ENCODE peak calls at places on chromosomes 16 and 17, in ten cellular contexts. One of them, this sample, is unnamed.

GRCh38 chr17:38715216-38715943 is 10.3 kb downstream of the MLLT6 start:
- DNase-seq in stomach: no peak
- DNase-seq in ovary: no peak
- DNase-seq in heart left ventricle: no peak
- DNase-seq in mammary epithelial cell: no peak
- DNase-seq in CD4-positive, alpha-beta T cell: no peak
- DNase-seq in activated B cell treated with CpG ODN at 0.5 μM for 24 hours: no peak
- DNase-seq in colonic mucosa: no peak
- DNase-seq in upper lobe of left lung: no peak
- DNase-seq in cardiac muscle cell: no peak
- DNase-seq in this sample: no peak

GRCh38 chr17:6830383-6830986 is 1.0 kb downstream of the TEKT1 start:
- DNase-seq in upper lobe of left lung: no peak
- DNase-seq in mammary epithelial cell: no peak
- DNase-seq in cardiac muscle cell: no peak
- DNase-seq in CD4-positive, alpha-beta T cell: no peak
- DNase-seq in heart left ventricle: no peak
- DNase-seq in colonic mucosa: no peak
- DNase-seq in stomach: no peak
- DNase-seq in activated B cell treated with CpG ODN at 0.5 μM for 24 hours: no peak
- DNase-seq in ovary: no peak
- DNase-seq in this sample: no peak

GRCh38 chr17:39705786-39706348 is 6.0 kb downstream of the ERBB2 start:
- DNase-seq in mammary epithelial cell: peak
- DNase-seq in colonic mucosa: peak
- DNase-seq in activated B cell treated with CpG ODN at 0.5 μM for 24 hours: no peak
- DNase-seq in stomach: peak
- DNase-seq in CD4-positive, alpha-beta T cell: no peak
- DNase-seq in cardiac muscle cell: no peak
- DNase-seq in upper lobe of left lung: peak
- DNase-seq in ovary: no peak
- DNase-seq in heart left ventricle: peak
- DNase-seq in this sample: no peak

GRCh38 chr17:79915850-79916430 is 76.7 kb upstream of the CBX4 start:
- DNase-seq in mammary epithelial cell: peak
- DNase-seq in CD4-positive, alpha-beta T cell: no peak
- DNase-seq in heart left ventricle: peak
- DNase-seq in ovary: no peak
- DNase-seq in activated B cell treated with CpG ODN at 0.5 μM for 24 hours: no peak
- DNase-seq in upper lobe of left lung: peak
- DNase-seq in stomach: peak
- DNase-seq in colonic mucosa: peak
- DNase-seq in cardiac muscle cell: peak
- DNase-seq in this sample: no peak

GRCh38 chr16:73025506-73026131 is 22.3 kb downstream of the ZFHX3 start:
- DNase-seq in cardiac muscle cell: peak
- DNase-seq in mammary epithelial cell: no peak
- DNase-seq in ovary: no peak
- DNase-seq in activated B cell treated with CpG ODN at 0.5 μM for 24 hours: no peak
- DNase-seq in CD4-positive, alpha-beta T cell: no peak
- DNase-seq in stomach: no peak
- DNase-seq in upper lobe of left lung: no peak
- DNase-seq in colonic mucosa: no peak
- DNase-seq in heart left ventricle: no peak
- DNase-seq in this sample: no peak

GRCh38 chr17:28020515-28020914 is 22.0 kb upstream of the NLK start:
- DNase-seq in mammary epithelial cell: no peak
- DNase-seq in CD4-positive, alpha-beta T cell: no peak
- DNase-seq in stomach: no peak
- DNase-seq in heart left ventricle: no peak
- DNase-seq in cardiac muscle cell: no peak
- DNase-seq in ovary: no peak
- DNase-seq in activated B cell treated with CpG ODN at 0.5 μM for 24 hours: no peak
- DNase-seq in colonic mucosa: no peak
- DNase-seq in upper lobe of left lung: no peak
- DNase-seq in this sample: no peak

GRCh38 chr17:9842057-9842758 is 16.5 kb downstream of the GLP2R start:
- DNase-seq in CD4-positive, alpha-beta T cell: no peak
- DNase-seq in activated B cell treated with CpG ODN at 0.5 μM for 24 hours: no peak
- DNase-seq in colonic mucosa: peak
- DNase-seq in upper lobe of left lung: no peak
- DNase-seq in ovary: peak
- DNase-seq in mammary epithelial cell: no peak
- DNase-seq in heart left ventricle: peak
- DNase-seq in stomach: peak
- DNase-seq in cardiac muscle cell: peak
- DNase-seq in this sample: no peak

GRCh38 chr17:29251969-29252866 is 5.6 kb downstream of the CRYBA1 start:
- DNase-seq in activated B cell treated with CpG ODN at 0.5 μM for 24 hours: no peak
- DNase-seq in cardiac muscle cell: peak
- DNase-seq in upper lobe of left lung: no peak
- DNase-seq in stomach: no peak
- DNase-seq in colonic mucosa: no peak
- DNase-seq in mammary epithelial cell: no peak
- DNase-seq in heart left ventricle: no peak
- DNase-seq in CD4-positive, alpha-beta T cell: no peak
- DNase-seq in ovary: no peak
- DNase-seq in this sample: peak

GRCh38 chr17:81207610-81208581 is 14.9 kb downstream of the CEP131 start:
- DNase-seq in colonic mucosa: no peak
- DNase-seq in CD4-positive, alpha-beta T cell: no peak
- DNase-seq in heart left ventricle: no peak
- DNase-seq in cardiac muscle cell: no peak
- DNase-seq in ovary: no peak
- DNase-seq in upper lobe of left lung: peak
- DNase-seq in activated B cell treated with CpG ODN at 0.5 μM for 24 hours: no peak
- DNase-seq in mammary epithelial cell: no peak
- DNase-seq in stomach: no peak
- DNase-seq in this sample: no peak

GRCh38 chr17:21098934-21099687 is 27.7 kb upstream of the DHRS7B start:
- DNase-seq in ovary: peak
- DNase-seq in activated B cell treated with CpG ODN at 0.5 μM for 24 hours: peak
- DNase-seq in upper lobe of left lung: no peak
- DNase-seq in heart left ventricle: peak
- DNase-seq in CD4-positive, alpha-beta T cell: peak
- DNase-seq in cardiac muscle cell: peak
- DNase-seq in colonic mucosa: peak
- DNase-seq in mammary epithelial cell: peak
- DNase-seq in stomach: peak
- DNase-seq in this sample: peak

GRCh38 chr17:78466786-78467715 is 88.6 kb downstream of the PGS1 start:
- DNase-seq in mammary epithelial cell: no peak
- DNase-seq in CD4-positive, alpha-beta T cell: no peak
- DNase-seq in colonic mucosa: no peak
- DNase-seq in cardiac muscle cell: no peak
- DNase-seq in upper lobe of left lung: no peak
- DNase-seq in ovary: no peak
- DNase-seq in stomach: no peak
- DNase-seq in heart left ventricle: no peak
- DNase-seq in activated B cell treated with CpG ODN at 0.5 μM for 24 hours: no peak
- DNase-seq in this sample: no peak

GRCh38 chr17:30921544-30922196 is at the start of gene ADAP2:
- DNase-seq in activated B cell treated with CpG ODN at 0.5 μM for 24 hours: peak
- DNase-seq in upper lobe of left lung: peak
- DNase-seq in ovary: no peak
- DNase-seq in cardiac muscle cell: peak
- DNase-seq in mammary epithelial cell: peak
- DNase-seq in colonic mucosa: peak
- DNase-seq in heart left ventricle: peak
- DNase-seq in CD4-positive, alpha-beta T cell: no peak
- DNase-seq in stomach: peak
- DNase-seq in this sample: peak

GRCh38 chr17:82866521-82867214 is 26.8 kb upstream of the ZNF750 start:
- DNase-seq in colonic mucosa: no peak
- DNase-seq in heart left ventricle: peak
- DNase-seq in cardiac muscle cell: peak
- DNase-seq in activated B cell treated with CpG ODN at 0.5 μM for 24 hours: no peak
- DNase-seq in upper lobe of left lung: peak
- DNase-seq in stomach: no peak
- DNase-seq in mammary epithelial cell: no peak
- DNase-seq in CD4-positive, alpha-beta T cell: no peak
- DNase-seq in ovary: no peak
- DNase-seq in this sample: no peak

GRCh38 chr17:42159796-42160551 is 5.2 kb upstream of the RAB5C start:
- DNase-seq in ovary: no peak
- DNase-seq in stomach: no peak
- DNase-seq in activated B cell treated with CpG ODN at 0.5 μM for 24 hours: no peak
- DNase-seq in cardiac muscle cell: no peak
- DNase-seq in colonic mucosa: no peak
- DNase-seq in upper lobe of left lung: no peak
- DNase-seq in heart left ventricle: no peak
- DNase-seq in CD4-positive, alpha-beta T cell: no peak
- DNase-seq in mammary epithelial cell: no peak
- DNase-seq in this sample: no peak

GRCh38 chr17:42166196-42166763 is 11.5 kb upstream of the RAB5C start:
- DNase-seq in CD4-positive, alpha-beta T cell: no peak
- DNase-seq in heart left ventricle: no peak
- DNase-seq in cardiac muscle cell: no peak
- DNase-seq in upper lobe of left lung: peak
- DNase-seq in ovary: no peak
- DNase-seq in stomach: no peak
- DNase-seq in activated B cell treated with CpG ODN at 0.5 μM for 24 hours: no peak
- DNase-seq in mammary epithelial cell: no peak
- DNase-seq in colonic mucosa: no peak
- DNase-seq in this sample: no peak

GRCh38 chr17:42165751-42166150 is 11.0 kb upstream of the RAB5C start:
- DNase-seq in activated B cell treated with CpG ODN at 0.5 μM for 24 hours: no peak
- DNase-seq in CD4-positive, alpha-beta T cell: no peak
- DNase-seq in stomach: no peak
- DNase-seq in colonic mucosa: no peak
- DNase-seq in cardiac muscle cell: no peak
- DNase-seq in ovary: no peak
- DNase-seq in mammary epithelial cell: no peak
- DNase-seq in upper lobe of left lung: no peak
- DNase-seq in heart left ventricle: no peak
- DNase-seq in this sample: no peak

GRCh38 chr17:42163696-42164407 is 9.1 kb upstream of the RAB5C start:
- DNase-seq in mammary epithelial cell: no peak
- DNase-seq in activated B cell treated with CpG ODN at 0.5 μM for 24 hours: no peak
- DNase-seq in CD4-positive, alpha-beta T cell: no peak
- DNase-seq in cardiac muscle cell: no peak
- DNase-seq in colonic mucosa: no peak
- DNase-seq in heart left ventricle: no peak
- DNase-seq in ovary: no peak
- DNase-seq in stomach: no peak
- DNase-seq in upper lobe of left lung: no peak
- DNase-seq in this sample: no peak

GRCh38 chr17:42163113-42163512 is 8.3 kb upstream of the RAB5C start:
- DNase-seq in mammary epithelial cell: no peak
- DNase-seq in ovary: no peak
- DNase-seq in CD4-positive, alpha-beta T cell: no peak
- DNase-seq in cardiac muscle cell: no peak
- DNase-seq in stomach: no peak
- DNase-seq in heart left ventricle: no peak
- DNase-seq in upper lobe of left lung: no peak
- DNase-seq in colonic mucosa: peak
- DNase-seq in activated B cell treated with CpG ODN at 0.5 μM for 24 hours: no peak
- DNase-seq in this sample: peak
- TF ChIP-seq CTCF in mammary epithelial cell: peak
- TF ChIP-seq CTCF in ovary: no peak
- TF ChIP-seq CTCF in CD4-positive, alpha-beta T cell: no peak
- TF ChIP-seq CTCF in cardiac muscle cell: peak
- TF ChIP-seq CTCF in stomach: no peak
- TF ChIP-seq CTCF in heart left ventricle: peak
- TF ChIP-seq CTCF in upper lobe of left lung: no peak
- TF ChIP-seq CTCF in colonic mucosa: peak
- TF ChIP-seq CTCF in activated B cell treated with CpG ODN at 0.5 μM for 24 hours: no peak
- TF ChIP-seq CTCF in this sample: peak

DNA sequence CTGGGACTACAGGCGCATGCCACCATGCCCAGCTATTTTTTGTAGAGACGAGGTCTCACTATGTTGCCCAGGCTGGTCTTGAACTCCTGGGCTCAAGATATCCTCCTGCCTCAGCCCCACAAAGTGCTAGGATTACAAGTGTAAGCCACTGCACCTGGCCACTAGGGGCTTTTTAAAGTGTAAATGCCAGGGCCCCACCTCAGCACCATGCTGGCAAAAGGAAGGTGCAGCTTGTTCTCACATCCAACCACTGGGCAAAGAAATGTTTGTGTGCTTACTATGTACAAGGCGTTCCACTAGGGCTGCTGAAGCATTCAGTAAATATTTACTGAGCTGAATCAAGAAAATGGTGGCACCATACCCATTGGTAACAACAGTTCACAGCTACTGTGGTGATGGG is 22.6 kb downstream of the COG1 start:
- DNase-seq in ovary: no peak
- DNase-seq in upper lobe of left lung: no peak
- DNase-seq in heart left ventricle: no peak
- DNase-seq in stomach: no peak
- DNase-seq in mammary epithelial cell: no peak
- DNase-seq in colonic mucosa: no peak
- DNase-seq in CD4-positive, alpha-beta T cell: no peak
- DNase-seq in activated B cell treated with CpG ODN at 0.5 μM for 24 hours: no peak
- DNase-seq in cardiac muscle cell: no peak
- DNase-seq in this sample: no peak
- TF ChIP-seq CTCF in ovary: no peak
- TF ChIP-seq CTCF in upper lobe of left lung: no peak
- TF ChIP-seq CTCF in heart left ventricle: no peak
- TF ChIP-seq CTCF in stomach: no peak
- TF ChIP-seq CTCF in mammary epithelial cell: peak
- TF ChIP-seq CTCF in colonic mucosa: no peak
- TF ChIP-seq CTCF in CD4-positive, alpha-beta T cell: no peak
- TF ChIP-seq CTCF in activated B cell treated with CpG ODN at 0.5 μM for 24 hours: no peak
- TF ChIP-seq CTCF in cardiac muscle cell: no peak
- TF ChIP-seq CTCF in this sample: no peak

GRCh38 chr16:67150058-67150832 is 553 bp downstream of the B3GNT9 start:
- DNase-seq in colonic mucosa: peak
- DNase-seq in upper lobe of left lung: peak
- DNase-seq in ovary: peak
- DNase-seq in activated B cell treated with CpG ODN at 0.5 μM for 24 hours: no peak
- DNase-seq in mammary epithelial cell: no peak
- DNase-seq in cardiac muscle cell: peak
- DNase-seq in CD4-positive, alpha-beta T cell: no peak
- DNase-seq in stomach: no peak
- DNase-seq in heart left ventricle: peak
- DNase-seq in this sample: peak
- TF ChIP-seq CTCF in colonic mucosa: no peak
- TF ChIP-seq CTCF in upper lobe of left lung: no peak
- TF ChIP-seq CTCF in ovary: no peak
- TF ChIP-seq CTCF in activated B cell treated with CpG ODN at 0.5 μM for 24 hours: no peak
- TF ChIP-seq CTCF in mammary epithelial cell: no peak
- TF ChIP-seq CTCF in cardiac muscle cell: peak
- TF ChIP-seq CTCF in CD4-positive, alpha-beta T cell: peak
- TF ChIP-seq CTCF in stomach: no peak
- TF ChIP-seq CTCF in heart left ventricle: no peak
- TF ChIP-seq CTCF in this sample: no peak

DNA sequence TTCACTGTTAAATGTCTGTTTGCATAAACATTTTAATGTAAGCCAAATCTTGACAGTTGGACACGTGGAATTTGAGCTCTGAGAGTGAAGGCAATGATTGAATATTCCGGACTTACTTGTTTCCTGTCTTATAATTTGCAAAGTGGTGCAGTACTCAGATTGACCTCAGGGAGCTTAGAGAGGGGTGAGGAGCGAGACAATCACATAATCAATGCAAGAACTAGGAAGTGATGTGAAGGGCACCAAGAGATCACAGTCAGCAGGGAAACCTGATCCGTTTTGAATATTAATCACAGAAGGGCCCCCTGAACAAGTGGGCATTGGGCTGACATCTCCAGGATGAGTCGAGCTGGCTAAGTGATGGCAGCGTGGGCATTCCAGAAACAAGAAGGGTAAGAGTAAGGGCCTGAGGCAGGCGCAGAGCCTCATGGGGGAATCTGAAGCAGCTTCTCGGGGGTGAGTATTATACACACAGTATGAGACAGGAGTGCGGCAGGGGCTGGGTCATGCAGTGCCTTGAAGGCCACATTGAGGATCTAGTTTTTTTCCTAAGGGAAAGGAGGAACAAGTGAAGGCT is 26.1 kb downstream of the TEX2 start:
- DNase-seq in cardiac muscle cell: no peak
- DNase-seq in stomach: no peak
- DNase-seq in colonic mucosa: no peak
- DNase-seq in CD4-positive, alpha-beta T cell: no peak
- DNase-seq in heart left ventricle: no peak
- DNase-seq in activated B cell treated with CpG ODN at 0.5 μM for 24 hours: no peak
- DNase-seq in upper lobe of left lung: no peak
- DNase-seq in ovary: no peak
- DNase-seq in mammary epithelial cell: no peak
- DNase-seq in this sample: no peak
- TF ChIP-seq CTCF in cardiac muscle cell: peak
- TF ChIP-seq CTCF in stomach: no peak
- TF ChIP-seq CTCF in colonic mucosa: no peak
- TF ChIP-seq CTCF in CD4-positive, alpha-beta T cell: no peak
- TF ChIP-seq CTCF in heart left ventricle: no peak
- TF ChIP-seq CTCF in activated B cell treated with CpG ODN at 0.5 μM for 24 hours: no peak
- TF ChIP-seq CTCF in upper lobe of left lung: no peak
- TF ChIP-seq CTCF in ovary: no peak
- TF ChIP-seq CTCF in mammary epithelial cell: peak
- TF ChIP-seq CTCF in this sample: no peak

This sample was measured in GM20000.